ENCODE peak calls at places on chromosomes 6 and 20, in seven cellular contexts. One of them, this sample, is unnamed.

GRCh38 chr20:5203380-5203779 is 76.6 kb downstream of the CDS2 start:
- DNase-seq in SJSA1: no peak
- DNase-seq in NCI-H526 treated with DMSO at 0.1 percent for 48 hours: no peak
- DNase-seq in MV-4-11: no peak
- DNase-seq in neural progenitor cell: no peak
- DNase-seq in GM20000: no peak
- DNase-seq in left lung: no peak
- DNase-seq in this sample: no peak

GRCh38 chr6:134619789-134620188 is 301.9 kb upstream of the SGK1 start:
- DNase-seq in SJSA1: no peak
- DNase-seq in NCI-H526 treated with DMSO at 0.1 percent for 48 hours: no peak
- DNase-seq in MV-4-11: peak
- DNase-seq in neural progenitor cell: no peak
- DNase-seq in GM20000: no peak
- DNase-seq in left lung: no peak
- DNase-seq in this sample: peak

GRCh38 chr20:62616728-62617621 is 25.3 kb upstream of the SLCO4A1 start:
- DNase-seq in SJSA1: peak
- DNase-seq in NCI-H526 treated with DMSO at 0.1 percent for 48 hours: peak
- DNase-seq in MV-4-11: peak
- DNase-seq in neural progenitor cell: peak
- DNase-seq in GM20000: peak
- DNase-seq in left lung: peak
- DNase-seq in this sample: peak

GRCh38 chr6:137893726-137894125 is 26.7 kb downstream of the TNFAIP3 start:
- DNase-seq in SJSA1: no peak
- DNase-seq in NCI-H526 treated with DMSO at 0.1 percent for 48 hours: no peak
- DNase-seq in MV-4-11: no peak
- DNase-seq in neural progenitor cell: no peak
- DNase-seq in GM20000: no peak
- DNase-seq in left lung: no peak
- DNase-seq in this sample: no peak

GRCh38 chr20:21936720-21937380 is 231.4 kb downstream of the PAX1 start:
- DNase-seq in SJSA1: no peak
- DNase-seq in NCI-H526 treated with DMSO at 0.1 percent for 48 hours: no peak
- DNase-seq in MV-4-11: no peak
- DNase-seq in neural progenitor cell: peak
- DNase-seq in GM20000: no peak
- DNase-seq in left lung: no peak
- DNase-seq in this sample: no peak

GRCh38 chr6:86357877-86358276 is 579.5 kb upstream of the HTR1E start:
- DNase-seq in SJSA1: no peak
- DNase-seq in NCI-H526 treated with DMSO at 0.1 percent for 48 hours: no peak
- DNase-seq in MV-4-11: no peak
- DNase-seq in neural progenitor cell: peak
- DNase-seq in GM20000: no peak
- DNase-seq in left lung: no peak
- DNase-seq in this sample: no peak

GRCh38 chr20:63409834-63410435 is 48.8 kb upstream of the CHRNA4 start:
- DNase-seq in SJSA1: no peak
- DNase-seq in NCI-H526 treated with DMSO at 0.1 percent for 48 hours: no peak
- DNase-seq in MV-4-11: no peak
- DNase-seq in neural progenitor cell: no peak
- DNase-seq in GM20000: no peak
- DNase-seq in left lung: no peak
- DNase-seq in this sample: no peak

GRCh38 chr20:38842558-38842981 is 37.1 kb downstream of the PPP1R16B start:
- DNase-seq in SJSA1: no peak
- DNase-seq in NCI-H526 treated with DMSO at 0.1 percent for 48 hours: no peak
- DNase-seq in MV-4-11: peak
- DNase-seq in neural progenitor cell: no peak
- DNase-seq in GM20000: peak
- DNase-seq in left lung: no peak
- DNase-seq in this sample: no peak

GRCh38 chr6:28336284-28337024 is 506 bp upstream of the ZSCAN31 start:
- DNase-seq in SJSA1: peak
- DNase-seq in NCI-H526 treated with DMSO at 0.1 percent for 48 hours: peak
- DNase-seq in MV-4-11: peak
- DNase-seq in neural progenitor cell: peak
- DNase-seq in GM20000: peak
- DNase-seq in left lung: no peak
- DNase-seq in this sample: peak

GRCh38 chr20:63067266-63067635 is 60.5 kb upstream of the BHLHE23 start:
- DNase-seq in SJSA1: no peak
- DNase-seq in NCI-H526 treated with DMSO at 0.1 percent for 48 hours: no peak
- DNase-seq in MV-4-11: no peak
- DNase-seq in neural progenitor cell: no peak
- DNase-seq in GM20000: no peak
- DNase-seq in left lung: peak
- DNase-seq in this sample: no peak

GRCh38 chr6:118787746-118788419 is 106.1 kb upstream of the ASF1A start:
- DNase-seq in SJSA1: no peak
- DNase-seq in NCI-H526 treated with DMSO at 0.1 percent for 48 hours: no peak
- DNase-seq in MV-4-11: no peak
- DNase-seq in neural progenitor cell: no peak
- DNase-seq in GM20000: no peak
- DNase-seq in left lung: no peak
- DNase-seq in this sample: no peak

GRCh38 chr20:9945406-9945805 is 89.4 kb upstream of the ANKEF1 start:
- DNase-seq in SJSA1: no peak
- DNase-seq in NCI-H526 treated with DMSO at 0.1 percent for 48 hours: no peak
- DNase-seq in MV-4-11: no peak
- DNase-seq in neural progenitor cell: peak
- DNase-seq in GM20000: no peak
- DNase-seq in left lung: no peak
- DNase-seq in this sample: no peak

GRCh38 chr6:166527849-166528248 is 58.6 kb downstream of the RAMACL start:
- DNase-seq in SJSA1: no peak
- DNase-seq in NCI-H526 treated with DMSO at 0.1 percent for 48 hours: no peak
- DNase-seq in MV-4-11: no peak
- DNase-seq in neural progenitor cell: no peak
- DNase-seq in GM20000: no peak
- DNase-seq in left lung: no peak
- DNase-seq in this sample: no peak

GRCh38 chr6:147279423-147279822 is 75.2 kb downstream of the STXBP5 start:
- DNase-seq in SJSA1: no peak
- DNase-seq in NCI-H526 treated with DMSO at 0.1 percent for 48 hours: no peak
- DNase-seq in MV-4-11: peak
- DNase-seq in neural progenitor cell: no peak
- DNase-seq in GM20000: no peak
- DNase-seq in left lung: no peak
- DNase-seq in this sample: no peak

GRCh38 chr6:137849076-137849708 is 17.9 kb upstream of the TNFAIP3 start:
- DNase-seq in SJSA1: no peak
- DNase-seq in NCI-H526 treated with DMSO at 0.1 percent for 48 hours: no peak
- DNase-seq in MV-4-11: no peak
- DNase-seq in neural progenitor cell: no peak
- DNase-seq in GM20000: no peak
- DNase-seq in left lung: no peak
- DNase-seq in this sample: no peak

GRCh38 chr6:169968541-169969270 is 217.3 kb downstream of the ERMARD start:
- DNase-seq in SJSA1: peak
- DNase-seq in NCI-H526 treated with DMSO at 0.1 percent for 48 hours: no peak
- DNase-seq in MV-4-11: no peak
- DNase-seq in neural progenitor cell: no peak
- DNase-seq in GM20000: no peak
- DNase-seq in left lung: no peak
- DNase-seq in this sample: no peak

GRCh38 chr6:146650799-146651481 is 52.2 kb downstream of the ADGB start:
- DNase-seq in SJSA1: no peak
- DNase-seq in NCI-H526 treated with DMSO at 0.1 percent for 48 hours: no peak
- DNase-seq in MV-4-11: no peak
- DNase-seq in neural progenitor cell: no peak
- DNase-seq in GM20000: no peak
- DNase-seq in left lung: no peak
- DNase-seq in this sample: peak

GRCh38 chr20:33262658-33263065 is 20.4 kb upstream of the BPIFB1 start:
- DNase-seq in SJSA1: no peak
- DNase-seq in NCI-H526 treated with DMSO at 0.1 percent for 48 hours: peak
- DNase-seq in MV-4-11: peak
- DNase-seq in neural progenitor cell: peak
- DNase-seq in GM20000: no peak
- DNase-seq in left lung: no peak
- DNase-seq in this sample: peak

GRCh38 chr20:39289316-39289715 is 327.2 kb downstream of the DHX35 start:
- DNase-seq in SJSA1: no peak
- DNase-seq in NCI-H526 treated with DMSO at 0.1 percent for 48 hours: peak
- DNase-seq in MV-4-11: no peak
- DNase-seq in neural progenitor cell: peak
- DNase-seq in GM20000: peak
- DNase-seq in left lung: no peak
- DNase-seq in this sample: peak

GRCh38 chr6:71287038-71287437 is 1.6 kb upstream of the OGFRL1 start:
- DNase-seq in SJSA1: no peak
- DNase-seq in NCI-H526 treated with DMSO at 0.1 percent for 48 hours: no peak
- DNase-seq in MV-4-11: peak
- DNase-seq in neural progenitor cell: no peak
- DNase-seq in GM20000: no peak
- DNase-seq in left lung: peak
- DNase-seq in this sample: peak

GRCh38 chr20:3316131-3316530 is 77.1 kb upstream of the SLC4A11 start:
- DNase-seq in SJSA1: no peak
- DNase-seq in NCI-H526 treated with DMSO at 0.1 percent for 48 hours: no peak
- DNase-seq in MV-4-11: no peak
- DNase-seq in neural progenitor cell: no peak
- DNase-seq in GM20000: no peak
- DNase-seq in left lung: no peak
- DNase-seq in this sample: no peak

GRCh38 chr20:2919518-2920245 is 46.4 kb downstream of the PTPRA start:
- DNase-seq in SJSA1: no peak
- DNase-seq in NCI-H526 treated with DMSO at 0.1 percent for 48 hours: no peak
- DNase-seq in MV-4-11: no peak
- DNase-seq in neural progenitor cell: no peak
- DNase-seq in GM20000: no peak
- DNase-seq in left lung: no peak
- DNase-seq in this sample: no peak

GRCh38 chr6:137403855-137404254 is 90.3 kb downstream of the OLIG3 start:
- DNase-seq in SJSA1: no peak
- DNase-seq in NCI-H526 treated with DMSO at 0.1 percent for 48 hours: no peak
- DNase-seq in MV-4-11: no peak
- DNase-seq in neural progenitor cell: no peak
- DNase-seq in GM20000: no peak
- DNase-seq in left lung: no peak
- DNase-seq in this sample: no peak

GRCh38 chr6:53439556-53439955 is 90.8 kb upstream of the ELOVL5 start:
- DNase-seq in SJSA1: no peak
- DNase-seq in NCI-H526 treated with DMSO at 0.1 percent for 48 hours: no peak
- DNase-seq in MV-4-11: no peak
- DNase-seq in neural progenitor cell: no peak
- DNase-seq in GM20000: no peak
- DNase-seq in left lung: no peak
- DNase-seq in this sample: no peak

GRCh38 chr6:33981421-33981820 is 164.5 kb downstream of the GRM4 start:
- DNase-seq in SJSA1: peak
- DNase-seq in NCI-H526 treated with DMSO at 0.1 percent for 48 hours: no peak
- DNase-seq in MV-4-11: no peak
- DNase-seq in neural progenitor cell: no peak
- DNase-seq in GM20000: no peak
- DNase-seq in left lung: no peak
- DNase-seq in this sample: no peak

GRCh38 chr6:2562721-2563120 is 188.0 kb downstream of the MYLK4 start:
- DNase-seq in SJSA1: no peak
- DNase-seq in NCI-H526 treated with DMSO at 0.1 percent for 48 hours: no peak
- DNase-seq in MV-4-11: no peak
- DNase-seq in neural progenitor cell: no peak
- DNase-seq in GM20000: no peak
- DNase-seq in left lung: no peak
- DNase-seq in this sample: no peak

GRCh38 chr6:100289285-100289684 is 175.4 kb downstream of the SIM1 start:
- DNase-seq in SJSA1: no peak
- DNase-seq in NCI-H526 treated with DMSO at 0.1 percent for 48 hours: no peak
- DNase-seq in MV-4-11: no peak
- DNase-seq in neural progenitor cell: no peak
- DNase-seq in GM20000: no peak
- DNase-seq in left lung: no peak
- DNase-seq in this sample: no peak